ENCODE peak calls at places on chromosomes 11 and 22, in six cellular contexts. B is HCT116; M is CD8-positive, alpha-beta T cell; Y is tibial nerve; R is Caco-2; U is uterus. F is an unnamed sample. For H3K4me1, the result is how much of the 10 kb centered on the place peaks cover.

GRCh38 chr11:862704-863388 is 20.2 kb downstream of the TSPAN4 start:
- DNase-seq in B (no peak), M (no peak), Y (no peak), R (no peak), U (no peak), F (no peak)

GRCh38 chr11:27328602-27329001 is 34.4 kb downstream of the CCDC34 start:
- DNase-seq in B (no peak), M (no peak), Y (no peak), R (no peak), U (no peak), F (no peak)

GRCh38 chr22:40951795-40952602 is 821 bp downstream of the RBX1 start:
- DNase-seq in B (no peak), M (no peak), Y (no peak), R (no peak), U (no peak), F (no peak)

GRCh38 chr11:132504501-132505041 is 1027.7 kb downstream of the OPCML start:
- DNase-seq in B (no peak), M (no peak), Y (no peak), R (no peak), U (no peak), F (no peak)

GRCh38 chr22:11629661-11630385 is 3898.2 kb upstream of the OR11H1 start:
- DNase-seq in B (no peak), M (no peak), Y (no peak), R (no peak), U (no peak), F (no peak)

GRCh38 chr22:29780781-29781676 is 13.9 kb downstream of the UQCR10 start:
- DNase-seq in B (no peak), M (no peak), Y (no peak), R (no peak), U (no peak), F (no peak)

GRCh38 chr11:87368876-87369480 is 331.2 kb downstream of the TMEM135 start:
- DNase-seq in B (no peak), M (no peak), Y (no peak), R (no peak), U (no peak), F (peak)

GRCh38 chr11:56885182-56885581 is 103.5 kb upstream of the OR5AK2 start:
- DNase-seq in B (no peak), M (no peak), Y (no peak), R (peak), U (no peak), F (no peak)

GRCh38 chr22:42172385-42173172 is 42.0 kb upstream of the CYP2D6 start:
- DNase-seq in B (no peak), M (no peak), Y (no peak), R (no peak), U (no peak), F (no peak)

GRCh38 chr22:35192121-35192918 is 65.0 kb upstream of the HMGXB4 start:
- DNase-seq in B (no peak), M (no peak), Y (no peak), R (no peak), U (no peak), F (no peak)

GRCh38 chr11:560305-561147 is at the start of the genes LMNTD2 and RASSF7:
- DNase-seq in B (peak), M (peak), Y (peak), R (peak), U (peak), F (peak)

GRCh38 chr22:36111316-36111715 is 49.2 kb downstream of the APOL3 start:
- DNase-seq in B (no peak), M (no peak), Y (no peak), R (no peak), U (no peak), F (no peak)

GRCh38 chr22:27709919-27710452 is 91.6 kb downstream of the MN1 start:
- DNase-seq in B (no peak), M (no peak), Y (no peak), R (no peak), U (no peak), F (no peak)

GRCh38 chr22:19880786-19881569 is 26.3 kb upstream of the GNB1L start:
- DNase-seq in B (peak), M (no peak), Y (peak), R (peak), U (peak), F (peak)

GRCh38 chr11:59678118-59678812 is 9.4 kb upstream of the PATL1 start:
- DNase-seq in B (no peak), M (no peak), Y (no peak), R (no peak), U (no peak), F (no peak)

GRCh38 chr11:47393163-47394049 is 15.0 kb upstream of the SLC39A13 start:
- DNase-seq in B (no peak), M (no peak), Y (no peak), R (no peak), U (no peak), F (peak)

GRCh38 chr22:49760280-49760629 is 67.4 kb downstream of the BRD1 start:
- DNase-seq in B (no peak), M (no peak), Y (no peak), R (no peak), U (no peak), F (no peak)

GRCh38 chr11:24617856-24618255 is 121.0 kb downstream of the LUZP2 start:
- DNase-seq in B (no peak), M (no peak), Y (no peak), R (no peak), U (no peak), F (no peak)

GRCh38 chr11:45178890-45179663 is 32.6 kb downstream of the PRDM11 start:
- DNase-seq in B (no peak), M (no peak), Y (no peak), R (no peak), U (no peak), F (no peak)

GRCh38 chr11:122170815-122171475 is 54.9 kb upstream of the BLID start:
- DNase-seq in B (peak), M (no peak), Y (no peak), R (no peak), U (no peak), F (no peak)

GRCh38 chr11:1943977-1944376 is 3.2 kb upstream of the MRPL23 start:
- DNase-seq in B (no peak), M (peak), Y (no peak), R (peak), U (peak), F (no peak)

GRCh38 chr11:47587733-47588326 is 1.4 kb downstream of the FAM180B start:
- DNase-seq in B (no peak), M (no peak), Y (peak), R (no peak), U (no peak), F (peak)

GRCh38 chr22:48138855-48139254 is 1376.4 kb downstream of the TBC1D22A start:
- DNase-seq in B (no peak), M (no peak), Y (no peak), R (no peak), U (no peak), F (no peak)

GRCh38 chr22:48139776-48140175 is 1377.3 kb downstream of the TBC1D22A start:
- DNase-seq in B (no peak), M (no peak), Y (no peak), R (no peak), U (no peak), F (no peak)

GRCh38 chr22:48137640-48138039 is 1375.2 kb downstream of the TBC1D22A start:
- DNase-seq in B (no peak), M (no peak), Y (no peak), R (no peak), U (no peak), F (no peak)

GRCh38 chr22:48140261-48140660 is 1377.8 kb downstream of the TBC1D22A start:
- DNase-seq in B (no peak), M (no peak), Y (no peak), R (no peak), U (no peak), F (no peak)

DNA sequence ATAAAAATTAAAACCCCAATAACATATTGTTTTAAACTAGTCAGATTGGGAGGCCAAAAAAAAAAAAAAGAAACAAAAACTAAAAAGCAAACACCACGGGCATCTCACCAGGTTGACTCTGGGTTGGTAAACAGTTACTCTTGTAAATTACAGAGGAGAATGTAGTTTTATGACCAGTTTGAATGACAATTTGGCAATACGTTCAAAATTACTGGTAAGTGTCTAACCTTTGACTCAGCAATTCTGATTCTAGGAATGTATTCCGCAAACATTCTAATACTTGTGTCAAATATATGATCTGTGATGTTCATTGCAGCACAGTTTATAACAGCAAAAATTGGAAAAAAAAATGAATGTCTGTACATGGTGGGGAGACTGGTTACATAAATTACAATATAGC is 1376.0 kb downstream of the TBC1D22A start:
- DNase-seq in B (no peak), M (no peak), Y (no peak), R (no peak), U (no peak), F (no peak)
- TF ChIP-seq CTCF in B (no peak), M (no peak), Y (no peak), R (no peak), U (no peak), F (no peak)

DNA sequence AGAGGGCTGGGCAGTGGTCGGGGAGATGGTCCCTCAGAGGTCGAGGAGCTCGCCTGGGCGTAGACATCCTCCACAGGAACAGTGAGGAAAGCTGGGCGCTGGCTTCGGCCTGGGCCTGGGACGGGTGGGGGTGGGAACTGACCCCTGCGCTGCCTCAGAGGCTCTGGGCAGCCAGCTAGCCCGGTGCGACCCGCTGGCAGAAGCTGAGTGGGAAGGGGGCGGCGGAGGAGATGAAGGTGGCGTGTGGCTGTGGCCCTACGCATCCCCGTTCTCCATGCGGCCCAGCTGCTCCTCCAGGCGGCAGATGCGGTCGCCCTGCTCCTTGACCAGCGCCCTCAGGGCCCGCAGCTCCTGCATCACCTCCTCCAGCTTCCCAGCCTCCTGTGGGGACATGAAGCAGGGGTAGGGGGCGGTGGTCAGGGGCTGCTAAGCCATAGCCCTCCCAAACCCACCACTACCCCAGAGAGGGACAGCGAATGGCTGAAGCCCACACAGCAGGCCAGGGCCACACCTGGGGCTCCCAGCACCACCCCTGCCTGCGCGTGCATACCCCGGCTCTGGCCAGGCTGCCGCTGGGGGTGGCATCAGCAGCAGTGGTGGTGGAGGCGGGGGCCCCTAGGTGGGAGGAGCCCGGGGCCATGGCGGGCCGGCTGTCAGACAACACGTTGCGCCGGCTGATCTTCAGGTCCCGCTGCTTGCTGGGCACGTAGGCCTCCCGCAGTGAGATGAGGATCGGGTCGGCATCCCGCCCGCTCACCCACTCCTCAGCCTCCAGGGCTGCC is 830 bp upstream of the PTPRCAP start:
- DNase-seq in B (no peak), M (peak), Y (no peak), R (no peak), U (no peak), F (no peak)
- H3K4me1 ChIP-seq in B (under half), M (half or more), Y (under half), R (under half), U (under half), F (under half)

GRCh38 chr22:37674951-37675929 is at the start of gene LGALS1:
- DNase-seq in B (peak), M (peak), Y (peak), R (no peak), U (peak), F (peak)
- TF ChIP-seq CTCF in B (no peak), M (no peak), Y (no peak), R (no peak), U (peak), F (no peak)

GRCh38 chr22:25159028-25159427 is 40.6 kb upstream of the CRYBB3 start:
- DNase-seq in B (no peak), M (no peak), Y (no peak), R (no peak), U (no peak), F (no peak)

GRCh38 chr22:25154686-25154999 is 45.0 kb upstream of the CRYBB3 start:
- DNase-seq in B (no peak), M (no peak), Y (no peak), R (no peak), U (no peak), F (no peak)

GRCh38 chr22:25156736-25157135 is 42.9 kb upstream of the CRYBB3 start:
- DNase-seq in B (no peak), M (no peak), Y (no peak), R (no peak), U (no peak), F (peak)

GRCh38 chr22:25149014-25149413 is 50.6 kb upstream of the CRYBB3 start:
- DNase-seq in B (no peak), M (no peak), Y (no peak), R (no peak), U (no peak), F (no peak)

GRCh38 chr22:25153961-25154685 is 45.5 kb upstream of the CRYBB3 start:
- DNase-seq in B (no peak), M (no peak), Y (peak), R (no peak), U (peak), F (peak)
- H3K4me1 ChIP-seq in B (under half), M (under half), Y (under half), R (under half), U (under half), F (under half)

GRCh38 chr22:32059426-32059825 is 16.4 kb downstream of the SLC5A1 start:
- DNase-seq in B (no peak), M (no peak), Y (no peak), R (no peak), U (no peak), F (no peak)
- TF ChIP-seq CTCF in B (no peak), M (no peak), Y (no peak), R (no peak), U (no peak), F (no peak)

GRCh38 chr11:118928870-118929495 is 3.3 kb upstream of the BCL9L start:
- DNase-seq in B (no peak), M (no peak), Y (no peak), R (peak), U (no peak), F (peak)

GRCh38 chr11:118929496-118930151 is 3.9 kb upstream of the BCL9L start:
- DNase-seq in B (peak), M (peak), Y (peak), R (peak), U (peak), F (peak)

GRCh38 chr11:118930152-118930712 is 4.5 kb upstream of the BCL9L start:
- DNase-seq in B (peak), M (peak), Y (peak), R (peak), U (peak), F (peak)

GRCh38 chr11:118928108-118928869 is 2.6 kb upstream of the BCL9L start:
- DNase-seq in B (peak), M (peak), Y (peak), R (peak), U (peak), F (peak)

DNA sequence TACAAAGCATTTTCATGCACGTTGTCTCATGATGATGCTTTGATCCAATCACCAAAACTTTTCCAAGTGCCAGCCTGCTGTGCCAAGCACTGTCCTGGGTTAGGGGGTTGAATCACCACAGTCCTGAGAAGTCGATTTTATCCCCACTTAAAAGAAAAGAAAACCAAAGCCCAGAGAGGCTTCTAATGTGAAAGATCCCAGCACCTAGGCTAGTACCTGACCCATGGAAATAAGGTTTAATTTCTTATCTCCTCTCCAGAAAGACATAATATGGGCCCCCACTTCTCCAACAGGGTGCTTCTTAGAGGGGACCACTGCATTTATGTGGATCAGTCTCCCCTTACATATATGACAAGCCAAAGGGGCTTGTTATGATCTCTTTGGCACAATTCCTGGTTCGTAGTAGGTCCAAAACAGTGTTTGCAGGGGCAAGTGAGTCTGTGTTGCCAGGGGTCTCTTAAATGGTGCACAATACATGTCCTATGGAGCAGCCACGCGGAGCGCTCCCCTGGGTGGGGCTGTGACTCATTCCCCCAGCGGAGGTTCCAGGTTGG is 1.9 kb upstream of the BCL9L start:
- DNase-seq in B (no peak), M (no peak), Y (no peak), R (no peak), U (no peak), F (no peak)
- H3K4me1 ChIP-seq in B (half or more), M (under half), Y (under half), R (under half), U (under half), F (under half)

GRCh38 chr11:83677730-83678129 is 391.6 kb upstream of the CCDC90B start:
- DNase-seq in B (no peak), M (no peak), Y (no peak), R (no peak), U (no peak), F (no peak)
- TF ChIP-seq CTCF in B (no peak), M (no peak), Y (no peak), R (no peak), U (no peak), F (no peak)

GRCh38 chr22:21573293-21573734 is 5.8 kb downstream of the UBE2L3 start:
- DNase-seq in B (no peak), M (no peak), Y (no peak), R (no peak), U (no peak), F (no peak)
- H3K4me1 ChIP-seq in B (half or more), M (half or more), Y (under half), R (half or more), U (under half), F (half or more)

DNA sequence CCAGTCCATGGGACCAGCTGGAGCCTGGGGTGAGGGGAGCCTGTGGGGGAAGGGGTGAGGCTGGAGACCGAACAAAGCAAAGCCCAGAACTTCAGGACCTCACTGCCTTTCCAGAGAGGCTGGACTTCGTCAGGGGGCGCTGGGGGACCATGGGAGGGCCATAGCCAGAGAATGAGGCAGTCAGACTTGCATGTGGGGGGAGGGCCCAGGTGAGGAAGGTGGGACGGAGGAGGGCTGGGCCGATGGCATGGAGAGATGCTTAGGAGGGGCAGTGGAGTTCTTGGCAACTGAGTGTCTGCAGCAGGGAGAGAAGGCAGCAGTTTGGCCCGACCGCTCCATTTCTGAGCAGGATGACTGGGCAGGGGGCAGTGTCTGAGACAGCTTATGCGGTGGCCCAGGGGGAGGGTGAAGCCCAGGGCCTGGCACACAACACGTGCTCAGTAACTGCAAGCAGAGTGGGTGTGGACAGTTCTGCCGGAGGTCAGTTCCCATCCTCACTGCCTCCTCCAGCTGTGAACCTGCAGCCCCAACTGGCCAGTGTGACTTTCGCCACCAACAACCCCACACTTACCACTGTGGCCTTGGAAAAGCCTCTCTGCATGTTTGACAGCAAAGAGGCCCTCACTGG is 796 bp downstream of the UPK3A start:
- DNase-seq in B (no peak), M (no peak), Y (no peak), R (peak), U (no peak), F (no peak)
- TF ChIP-seq CTCF in B (no peak), M (no peak), Y (no peak), R (peak), U (no peak), F (no peak)

GRCh38 chr22:43837666-43838065 is 24.6 kb downstream of the SULT4A1 start:
- DNase-seq in B (no peak), M (no peak), Y (no peak), R (no peak), U (no peak), F (no peak)
- H3K4me1 ChIP-seq in B (under half), M (under half), Y (under half), R (under half), U (under half), F (under half)

F was measured in heart right ventricle.